ENCODE peak calls at places on chromosomes 1 and 21, in eight cellular contexts. G is A549, K is fibroblast of pulmonary artery, W is brain microvascular endothelial cell, O is osteocyte, Y is fibroblast of mammary gland, F is tibial artery, T is AG10803. Q is an unnamed sample.

GRCh38 chr21:43305336-43305665 is 121.6 kb downstream of the SIK1 start:
- DNase-seq in K (no peak), O (no peak), G (no peak), W (no peak), F (peak), T (no peak), Y (no peak), Q (no peak)

GRCh38 chr1:46623733-46624695 is 7.4 kb upstream of the MOB3C start:
- DNase-seq in T (no peak), W (no peak), K (peak), Y (no peak), F (no peak), O (no peak), G (no peak), Q (peak)

GRCh38 chr21:14241322-14241721 is 25.4 kb downstream of the RBM11 start:
- DNase-seq in T (no peak), Y (no peak), O (no peak), F (no peak), W (no peak), K (no peak), G (no peak), Q (no peak)

GRCh38 chr1:16981269-16981849 is 939 bp upstream of the MFAP2 start:
- DNase-seq in Y (peak), F (no peak), K (peak), G (no peak), T (peak), O (no peak), W (peak), Q (no peak)

GRCh38 chr1:170162385-170163226 is 16.8 kb downstream of the NTMT2 start:
- DNase-seq in Y (peak), K (peak), F (peak), O (peak), T (peak), W (peak), G (no peak), Q (peak)

GRCh38 chr1:102099916-102100315 is 103.2 kb upstream of the OLFM3 start:
- DNase-seq in W (no peak), T (no peak), Y (no peak), F (no peak), K (no peak), G (no peak), O (no peak), Q (peak)

GRCh38 chr1:186492531-186493291 is 31.8 kb upstream of the PDC start:
- DNase-seq in F (no peak), W (peak), Y (no peak), K (peak), T (no peak), G (no peak), O (no peak), Q (no peak)

GRCh38 chr1:226967665-226968064 is 27.6 kb downstream of the COQ8A start:
- DNase-seq in O (no peak), T (peak), F (no peak), Y (peak), G (no peak), K (peak), W (no peak), Q (no peak)

GRCh38 chr1:31736675-31737074 is 27.5 kb downstream of the ADGRB2 start:
- DNase-seq in W (no peak), O (no peak), F (no peak), G (no peak), K (no peak), T (no peak), Y (no peak), Q (no peak)

GRCh38 chr1:110136911-110137310 is 13.4 kb upstream of the SLC6A17 start:
- DNase-seq in T (no peak), K (no peak), Y (no peak), G (no peak), W (no peak), O (no peak), F (peak), Q (peak)

GRCh38 chr21:35974801-35975200 is 85.5 kb downstream of the SETD4 start:
- DNase-seq in T (no peak), K (peak), W (peak), O (no peak), G (no peak), Y (peak), F (no peak), Q (no peak)

GRCh38 chr21:21268061-21268471 is 269.9 kb downstream of the NCAM2 start:
- DNase-seq in O (no peak), Y (no peak), W (peak), G (no peak), K (peak), T (no peak), F (no peak), Q (no peak)

GRCh38 chr1:65687435-65688214 is 105.1 kb upstream of the PDE4B start:
- DNase-seq in T (peak), K (peak), O (peak), Y (peak), F (peak), W (peak), G (peak), Q (peak)

GRCh38 chr1:107141491-107142369 is 891 bp downstream of the NTNG1 start:
- DNase-seq in T (peak), Y (peak), F (no peak), G (no peak), K (peak), W (peak), O (no peak), Q (peak)

GRCh38 chr1:183869671-183870070 is 64.8 kb downstream of the RGL1 start:
- DNase-seq in T (no peak), O (no peak), K (no peak), Y (peak), G (no peak), W (no peak), F (no peak), Q (no peak)

GRCh38 chr1:109050228-109050995 is 8.5 kb upstream of the WDR47 start:
- DNase-seq in W (no peak), O (peak), G (no peak), Y (no peak), K (no peak), T (no peak), F (no peak), Q (no peak)

GRCh38 chr1:57079454-57080157 is 113.8 kb upstream of the C8B start:
- DNase-seq in O (no peak), T (no peak), K (no peak), W (no peak), G (no peak), Y (peak), F (no peak), Q (no peak)

GRCh38 chr1:118201524-118201923 is 16.5 kb upstream of the SPAG17 start:
- DNase-seq in T (no peak), Y (no peak), W (no peak), O (no peak), K (no peak), G (no peak), F (no peak), Q (no peak)

GRCh38 chr1:110606784-110607662 is 865 bp upstream of the KCNA2 start:
- DNase-seq in W (no peak), T (no peak), G (no peak), Y (no peak), K (no peak), O (no peak), F (no peak), Q (peak)

GRCh38 chr1:230831706-230832105 is 36.6 kb downstream of the C1orf198 start:
- DNase-seq in T (no peak), K (peak), O (no peak), F (no peak), Y (peak), W (no peak), G (no peak), Q (no peak)

GRCh38 chr1:50420283-50420682 is 3.0 kb downstream of the DMRTA2 start:
- DNase-seq in W (no peak), G (no peak), F (no peak), K (no peak), T (no peak), Y (no peak), O (no peak), Q (no peak)

GRCh38 chr1:66607458-66607857 is 73.5 kb downstream of the SGIP1 start:
- DNase-seq in Y (no peak), K (no peak), T (no peak), F (no peak), G (no peak), O (no peak), W (no peak), Q (no peak)

GRCh38 chr1:208438262-208438661 is 194.1 kb upstream of the PLXNA2 start:
- DNase-seq in O (no peak), T (peak), G (no peak), K (no peak), F (no peak), Y (no peak), W (no peak), Q (no peak)

GRCh38 chr21:36966846-36967657 is 583 bp upstream of the HLCS start:
- DNase-seq in K (no peak), Y (peak), O (no peak), G (no peak), F (no peak), T (no peak), W (peak), Q (no peak)

DNA sequence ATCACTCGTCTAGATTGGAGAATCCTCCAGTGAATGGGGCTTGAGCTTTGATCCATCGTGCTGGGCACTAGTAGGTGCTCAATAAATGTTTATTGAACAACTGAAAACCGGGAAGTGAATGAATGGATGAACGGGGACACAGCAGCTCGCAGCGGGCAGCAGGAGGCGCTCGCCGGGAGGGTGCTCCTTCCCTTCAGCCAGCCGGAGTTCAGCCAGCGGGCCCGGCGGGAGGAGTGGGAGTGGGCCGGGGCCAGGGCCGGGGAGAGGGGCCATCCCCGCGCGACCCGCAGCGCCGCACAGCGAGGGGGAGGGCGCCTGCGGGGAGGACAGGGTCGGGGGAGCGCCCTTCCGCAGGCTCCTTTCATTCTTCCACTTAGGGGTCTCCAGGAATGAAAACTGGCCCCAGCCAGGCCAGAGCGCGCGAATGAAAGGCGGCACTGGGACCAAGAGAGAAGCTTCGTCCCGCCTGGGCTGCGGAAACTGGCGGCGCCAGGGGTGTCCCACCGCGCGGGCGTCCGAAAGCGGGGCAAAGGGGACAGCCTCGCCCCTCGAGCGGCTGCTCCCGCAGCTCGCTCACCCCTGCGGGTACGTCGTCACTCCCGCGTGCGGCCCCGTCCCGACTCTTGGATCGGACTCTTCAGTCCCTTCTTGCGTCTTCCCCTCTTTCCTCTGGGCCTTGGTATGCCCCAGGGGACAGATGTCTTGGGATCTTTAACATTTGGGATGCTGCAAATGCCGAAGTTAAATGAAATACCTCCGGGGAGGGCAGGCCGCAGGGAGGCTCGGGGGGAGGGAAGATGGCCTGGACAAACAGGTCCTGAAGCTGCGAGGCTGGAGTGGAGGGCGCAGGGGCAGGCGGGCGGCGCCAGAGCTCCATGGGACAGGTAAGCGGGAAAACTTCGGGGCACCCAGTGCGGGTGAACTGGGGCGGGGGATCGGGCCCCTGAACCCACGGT is 3.6 kb upstream of the INAVA start:
- DNase-seq in Y (peak), K (peak), O (no peak), W (peak), G (peak), F (no peak), T (peak), Q (peak)
- TF ChIP-seq CTCF in Y (peak), K (peak), O (peak), W (peak), G (peak), F (peak), T (peak), Q (peak)

DNA sequence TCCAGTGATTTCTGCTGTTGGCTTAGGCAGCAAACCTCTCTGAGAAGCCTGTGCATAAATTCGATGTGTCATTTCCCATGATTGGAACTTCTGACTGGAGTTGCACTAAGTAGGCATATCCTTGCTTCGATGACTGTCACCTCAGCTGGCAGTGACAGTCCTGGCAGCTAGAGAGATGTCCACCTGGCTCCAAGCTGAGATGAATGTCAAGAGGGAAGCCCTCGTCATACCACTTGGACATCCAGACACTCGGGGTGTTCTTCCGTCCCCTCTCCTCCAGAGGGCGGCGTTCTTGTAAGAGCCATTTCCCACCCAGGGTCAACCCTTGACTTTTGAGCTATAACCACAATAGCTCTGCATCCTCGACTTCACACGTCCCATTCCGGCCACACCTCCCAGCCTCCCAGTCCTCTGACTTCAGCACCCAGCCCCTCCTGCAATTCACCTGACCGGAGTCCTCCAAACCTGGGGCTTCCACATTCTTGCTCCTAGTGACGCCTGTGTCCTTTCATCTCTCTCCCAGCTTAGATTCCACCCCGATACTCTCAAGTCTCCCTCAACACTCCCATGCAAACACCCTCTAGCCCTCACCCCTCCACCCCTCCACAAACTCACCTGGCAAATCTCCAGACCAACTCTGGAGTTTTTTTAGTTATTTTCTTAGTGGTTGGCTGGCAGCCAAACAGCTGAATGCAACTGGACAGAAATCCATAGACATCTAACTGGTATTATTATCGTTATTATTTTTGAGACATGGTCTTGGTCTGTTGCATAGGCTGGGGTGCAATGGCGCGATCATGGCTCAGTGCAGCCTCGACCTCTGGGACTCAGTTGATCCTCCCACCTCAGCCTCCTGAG is 17.4 kb downstream of the CA6 start:
- DNase-seq in T (peak), K (peak), Y (peak), F (no peak), W (no peak), G (peak), O (no peak), Q (peak)
- TF ChIP-seq CTCF in T (peak), K (peak), Y (peak), F (no peak), W (peak), G (peak), O (peak), Q (peak)

GRCh38 chr1:199641531-199641930 is 386.0 kb upstream of the NR5A2 start:
- DNase-seq in K (no peak), W (no peak), F (no peak), O (no peak), G (no peak), T (no peak), Y (no peak), Q (no peak)

GRCh38 chr1:199644912-199645311 is 382.6 kb upstream of the NR5A2 start:
- DNase-seq in F (no peak), Y (no peak), O (no peak), T (no peak), K (no peak), W (no peak), G (no peak), Q (no peak)

DNA sequence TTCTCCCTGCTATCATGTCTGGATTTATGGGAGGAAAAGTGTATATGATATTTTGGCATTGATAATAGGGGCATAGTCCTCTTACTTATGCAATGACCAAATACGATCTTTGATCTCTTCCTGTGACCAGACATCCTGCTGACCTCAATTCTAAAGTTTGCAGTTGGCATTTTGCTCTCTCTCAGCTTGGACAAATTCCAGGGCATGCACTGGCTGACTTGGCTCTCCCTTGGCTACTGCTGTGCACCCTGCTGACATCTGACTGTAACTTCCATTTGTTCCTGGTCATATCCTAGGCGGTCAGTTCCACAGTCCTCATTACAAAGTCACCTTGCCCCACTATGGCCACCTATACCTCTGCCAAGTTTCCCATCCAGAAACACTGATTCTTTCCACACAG is 380.7 kb upstream of the NR5A2 start:
- DNase-seq in Y (no peak), F (no peak), T (no peak), W (no peak), K (no peak), O (no peak), G (no peak), Q (no peak)
- TF ChIP-seq CTCF in Y (no peak), F (no peak), T (no peak), W (no peak), K (no peak), O (no peak), G (no peak), Q (no peak)

DNA sequence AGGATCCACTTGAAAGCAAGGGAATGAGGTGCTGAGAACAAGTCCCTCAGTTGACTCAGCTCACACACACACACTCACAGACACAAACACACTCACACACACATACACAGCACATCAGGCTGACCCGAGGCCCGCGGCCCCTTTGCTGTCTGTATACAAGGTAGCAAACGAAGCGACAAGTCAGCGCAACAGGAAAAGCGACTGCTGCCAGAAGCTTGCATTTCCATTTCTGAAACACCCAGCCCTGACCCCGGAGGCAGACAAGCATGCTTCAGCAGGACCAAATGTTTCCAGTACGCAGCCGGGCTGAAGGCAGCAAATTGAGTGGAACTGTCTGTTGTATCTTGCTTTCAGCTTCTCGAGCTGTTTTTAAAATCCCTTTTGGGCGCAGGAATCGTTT is 501.6 kb downstream of the NPHP4 start:
- DNase-seq in W (no peak), O (no peak), F (no peak), K (no peak), T (no peak), G (no peak), Y (no peak), Q (no peak)
- TF ChIP-seq CTCF in W (no peak), O (no peak), F (no peak), K (no peak), T (no peak), G (no peak), Y (no peak), Q (no peak)

Q was measured in nephron progenitor cell.